ENCODE peak calls at places on chromosomes 2 and 18, in nine cellular contexts. W is CD8-positive, alpha-beta memory T cell; V is ovary; J is iris pigment epithelial cell; B is AG04449; T is GM12864; U is GM13977; G is Panc1; C is left ventricle myocardium inferior. R is an unnamed sample.

GRCh38 chr2:201807452-201807980 is 1.2 kb downstream of the CDK15 start:
- DNase-seq in W (no peak), V (peak), J (peak), B (no peak), T (no peak), U (no peak), G (no peak), C (peak), R (peak)

GRCh38 chr2:27408601-27409320 is 630 bp downstream of the PPM1G start:
- DNase-seq in W (no peak), V (no peak), J (peak), B (no peak), T (no peak), U (peak), G (no peak), C (peak), R (no peak)

GRCh38 chr2:132615329-132616085 is 54.5 kb downstream of the LYPD1 start:
- DNase-seq in W (no peak), V (no peak), J (no peak), B (no peak), T (no peak), U (no peak), G (no peak), C (no peak), R (no peak)

GRCh38 chr2:8219631-8220393 is 462.0 kb upstream of the ID2 start:
- DNase-seq in W (no peak), V (no peak), J (no peak), B (no peak), T (no peak), U (no peak), G (no peak), C (peak), R (peak)

GRCh38 chr18:11695736-11696135 is 6.7 kb downstream of the GNAL start:
- DNase-seq in W (no peak), V (no peak), J (no peak), B (no peak), T (no peak), U (no peak), G (no peak), C (no peak), R (no peak)

GRCh38 chr18:644395-645004 is 13.0 kb upstream of the TYMS start:
- DNase-seq in W (no peak), V (no peak), J (no peak), B (no peak), T (no peak), U (peak), G (no peak), C (no peak), R (no peak)

GRCh38 chr2:166411473-166412230 is 35.9 kb upstream of the SCN9A start:
- DNase-seq in W (no peak), V (no peak), J (peak), B (no peak), T (no peak), U (no peak), G (no peak), C (no peak), R (no peak)

GRCh38 chr2:46062637-46063412 is 234.4 kb upstream of the EPAS1 start:
- DNase-seq in W (peak), V (peak), J (peak), B (no peak), T (peak), U (peak), G (peak), C (peak), R (peak)

GRCh38 chr2:9692392-9693137 is 61.8 kb upstream of the YWHAQ start:
- DNase-seq in W (no peak), V (no peak), J (no peak), B (no peak), T (no peak), U (no peak), G (no peak), C (peak), R (peak)

GRCh38 chr18:11955299-11956029 is 25.8 kb upstream of the IMPA2 start:
- DNase-seq in W (no peak), V (no peak), J (peak), B (no peak), T (no peak), U (no peak), G (no peak), C (no peak), R (peak)

GRCh38 chr18:79458131-79458838 is 62.6 kb downstream of the NFATC1 start:
- DNase-seq in W (no peak), V (peak), J (peak), B (peak), T (no peak), U (no peak), G (peak), C (peak), R (peak)

GRCh38 chr2:10584242-10584753 is 105.5 kb downstream of the NOL10 start:
- DNase-seq in W (no peak), V (no peak), J (no peak), B (no peak), T (no peak), U (no peak), G (no peak), C (no peak), R (no peak)

GRCh38 chr18:24270937-24271380 is 126.7 kb downstream of the OSBPL1A start:
- DNase-seq in W (no peak), V (no peak), J (peak), B (no peak), T (no peak), U (no peak), G (no peak), C (no peak), R (no peak)

GRCh38 chr18:62164296-62164695 is 22.6 kb downstream of the PIGN start:
- DNase-seq in W (no peak), V (no peak), J (no peak), B (no peak), T (no peak), U (no peak), G (no peak), C (no peak), R (no peak)

GRCh38 chr18:55763298-55763697 is 175.3 kb upstream of the TCF4 start:
- DNase-seq in W (no peak), V (no peak), J (peak), B (peak), T (no peak), U (no peak), G (peak), C (no peak), R (no peak)

GRCh38 chr2:111662039-111662740 is 221.8 kb downstream of the ANAPC1 start:
- DNase-seq in W (no peak), V (no peak), J (peak), B (no peak), T (no peak), U (no peak), G (peak), C (no peak), R (no peak)

GRCh38 chr18:21242141-21243040 is at the start of gene GREB1L:
- DNase-seq in W (no peak), V (peak), J (peak), B (no peak), T (no peak), U (peak), G (no peak), C (peak), R (peak)

GRCh38 chr2:96596596-96596995 is 41.5 kb downstream of the KANSL3 start:
- DNase-seq in W (no peak), V (no peak), J (no peak), B (no peak), T (no peak), U (no peak), G (no peak), C (no peak), R (no peak)

GRCh38 chr2:77939370-77939769 is 417.2 kb upstream of the LRRTM4 start:
- DNase-seq in W (no peak), V (no peak), J (no peak), B (no peak), T (no peak), U (no peak), G (no peak), C (no peak), R (no peak)

GRCh38 chr18:36326771-36327170 is 29.3 kb downstream of the FHOD3 start:
- DNase-seq in W (no peak), V (no peak), J (no peak), B (no peak), T (no peak), U (no peak), G (no peak), C (no peak), R (no peak)

GRCh38 chr18:35611518-35611917 is 30.0 kb downstream of the GALNT1 start:
- DNase-seq in W (no peak), V (no peak), J (no peak), B (no peak), T (no peak), U (no peak), G (no peak), C (no peak), R (no peak)

GRCh38 chr2:144402282-144402681 is 117.6 kb downstream of the ZEB2 start:
- DNase-seq in W (no peak), V (no peak), J (no peak), B (no peak), T (no peak), U (no peak), G (no peak), C (peak), R (no peak)

GRCh38 chr2:74707837-74708236 is 53.8 kb downstream of the SEMA4F start:
- DNase-seq in W (no peak), V (no peak), J (no peak), B (no peak), T (no peak), U (no peak), G (no peak), C (no peak), R (no peak)

GRCh38 chr2:157413342-157414035 is 30.4 kb downstream of the CYTIP start:
- DNase-seq in W (peak), V (no peak), J (no peak), B (no peak), T (peak), U (peak), G (no peak), C (no peak), R (no peak)

GRCh38 chr2:170582747-170583463 is 132.2 kb upstream of the SP5 start:
- DNase-seq in W (no peak), V (no peak), J (no peak), B (no peak), T (no peak), U (no peak), G (no peak), C (no peak), R (no peak)

GRCh38 chr18:63260075-63260754 is 59.4 kb downstream of the BCL2 start:
- DNase-seq in W (no peak), V (no peak), J (no peak), B (no peak), T (no peak), U (no peak), G (no peak), C (no peak), R (no peak)

GRCh38 chr2:157751462-157752058 is 122.9 kb upstream of the ACVR1C start:
- DNase-seq in W (no peak), V (no peak), J (peak), B (no peak), T (peak), U (no peak), G (no peak), C (no peak), R (no peak)

GRCh38 chr2:216130346-216130951 is 21.3 kb downstream of the XRCC5 start:
- DNase-seq in W (no peak), V (no peak), J (peak), B (no peak), T (no peak), U (no peak), G (no peak), C (no peak), R (no peak)

GRCh38 chr2:217958889-217959235 is 43.9 kb downstream of the TNS1 start:
- DNase-seq in W (no peak), V (no peak), J (no peak), B (no peak), T (no peak), U (no peak), G (no peak), C (no peak), R (no peak)

GRCh38 chr18:79394438-79395307 is 1.1 kb upstream of the NFATC1 start:
- DNase-seq in W (peak), V (no peak), J (peak), B (no peak), T (no peak), U (peak), G (no peak), C (no peak), R (peak)

GRCh38 chr2:207533609-207534008 is 3.8 kb downstream of the CREB1 start:
- DNase-seq in W (no peak), V (no peak), J (no peak), B (no peak), T (no peak), U (no peak), G (no peak), C (no peak), R (no peak)

GRCh38 chr2:165634855-165635254 is 159.2 kb downstream of the GALNT3 start:
- DNase-seq in W (no peak), V (peak), J (peak), B (peak), T (no peak), U (no peak), G (no peak), C (peak), R (peak)

GRCh38 chr2:47267389-47268086 is 112.4 kb upstream of the STPG4 start:
- DNase-seq in W (no peak), V (no peak), J (no peak), B (no peak), T (no peak), U (no peak), G (no peak), C (no peak), R (no peak)

GRCh38 chr2:37869756-37870155 is 55.3 kb upstream of the RMDN2 start:
- DNase-seq in W (no peak), V (no peak), J (no peak), B (no peak), T (no peak), U (no peak), G (no peak), C (no peak), R (no peak)

GRCh38 chr2:149579972-149580882 is 7.3 kb downstream of the MMADHC start:
- DNase-seq in W (no peak), V (no peak), J (peak), B (no peak), T (no peak), U (no peak), G (no peak), C (no peak), R (no peak)

GRCh38 chr18:45441110-45441842 is 174.0 kb upstream of the SLC14A2 start:
- DNase-seq in W (no peak), V (no peak), J (peak), B (no peak), T (no peak), U (no peak), G (no peak), C (no peak), R (no peak)

GRCh38 chr2:215105607-215106354 is 32.6 kb downstream of the ABCA12 start:
- DNase-seq in W (no peak), V (no peak), J (peak), B (no peak), T (no peak), U (no peak), G (no peak), C (no peak), R (no peak)

R was measured in aorta.